ENCODE peak calls at places on chromosomes 2 and 18, in four cellular contexts. One of them, this sample, is unnamed.

GRCh38 chr18:50819027-50819726 is 639 bp downstream of the MRO start:
- DNase-seq in pancreas: peak
- DNase-seq in NB4: peak
- DNase-seq in sigmoid colon: peak
- DNase-seq in this sample: no peak

GRCh38 chr18:7872569-7872968 is 305.5 kb downstream of the PTPRM start:
- DNase-seq in pancreas: no peak
- DNase-seq in NB4: no peak
- DNase-seq in sigmoid colon: no peak
- DNase-seq in this sample: no peak

GRCh38 chr2:146068051-146068450 is 1548.1 kb upstream of the ZEB2 start:
- DNase-seq in pancreas: no peak
- DNase-seq in NB4: no peak
- DNase-seq in sigmoid colon: no peak
- DNase-seq in this sample: no peak

GRCh38 chr2:214019229-214019972 is 391.5 kb upstream of the VWC2L start:
- DNase-seq in pancreas: no peak
- DNase-seq in NB4: no peak
- DNase-seq in sigmoid colon: no peak
- DNase-seq in this sample: no peak

GRCh38 chr2:54577944-54578667 is 122.0 kb downstream of the SPTBN1 start:
- DNase-seq in pancreas: no peak
- DNase-seq in NB4: no peak
- DNase-seq in sigmoid colon: no peak
- DNase-seq in this sample: no peak

GRCh38 chr2:160228141-160228963 is 28.3 kb upstream of the ITGB6 start:
- DNase-seq in pancreas: no peak
- DNase-seq in NB4: no peak
- DNase-seq in sigmoid colon: no peak
- DNase-seq in this sample: no peak

GRCh38 chr2:126707941-126708340 is 52.0 kb downstream of the GYPC start:
- DNase-seq in pancreas: no peak
- DNase-seq in NB4: no peak
- DNase-seq in sigmoid colon: no peak
- DNase-seq in this sample: no peak

GRCh38 chr2:24957221-24957620 is 14.5 kb downstream of the DNAJC27 start:
- DNase-seq in pancreas: no peak
- DNase-seq in NB4: no peak
- DNase-seq in sigmoid colon: no peak
- DNase-seq in this sample: no peak

GRCh38 chr18:52311331-52311730 is 28.7 kb upstream of the DCC start:
- DNase-seq in pancreas: no peak
- DNase-seq in NB4: no peak
- DNase-seq in sigmoid colon: no peak
- DNase-seq in this sample: no peak

GRCh38 chr2:134362751-134363150 is 108.9 kb downstream of the MGAT5 start:
- DNase-seq in pancreas: no peak
- DNase-seq in NB4: no peak
- DNase-seq in sigmoid colon: no peak
- DNase-seq in this sample: no peak

GRCh38 chr2:237097911-237098702 is 12.4 kb downstream of the COPS8 start:
- DNase-seq in pancreas: no peak
- DNase-seq in NB4: no peak
- DNase-seq in sigmoid colon: no peak
- DNase-seq in this sample: no peak

GRCh38 chr18:14747513-14748474 is at the start of gene ANKRD30B:
- DNase-seq in pancreas: peak
- DNase-seq in NB4: no peak
- DNase-seq in sigmoid colon: no peak
- DNase-seq in this sample: peak

GRCh38 chr18:55587341-55588000 is 521 bp downstream of the TCF4 start:
- DNase-seq in pancreas: no peak
- DNase-seq in NB4: peak
- DNase-seq in sigmoid colon: no peak
- DNase-seq in this sample: no peak

GRCh38 chr2:6526093-6526824 is 339.4 kb downstream of the CMPK2 start:
- DNase-seq in pancreas: no peak
- DNase-seq in NB4: peak
- DNase-seq in sigmoid colon: no peak
- DNase-seq in this sample: no peak

GRCh38 chr18:23053756-23054457 is 81.4 kb upstream of the CABLES1 start:
- DNase-seq in pancreas: no peak
- DNase-seq in NB4: peak
- DNase-seq in sigmoid colon: no peak
- DNase-seq in this sample: no peak

GRCh38 chr18:46868171-46868921 is 49.0 kb downstream of the PIAS2 start:
- DNase-seq in pancreas: no peak
- DNase-seq in NB4: no peak
- DNase-seq in sigmoid colon: no peak
- DNase-seq in this sample: no peak

GRCh38 chr2:16210841-16211240 is 270.5 kb downstream of the MYCN start:
- DNase-seq in pancreas: no peak
- DNase-seq in NB4: no peak
- DNase-seq in sigmoid colon: no peak
- DNase-seq in this sample: no peak

GRCh38 chr18:31819106-31819924 is 58.6 kb upstream of the SLC25A52 start:
- DNase-seq in pancreas: no peak
- DNase-seq in NB4: peak
- DNase-seq in sigmoid colon: no peak
- DNase-seq in this sample: no peak

GRCh38 chr2:25341753-25342371 is at the start of gene DNMT3A:
- DNase-seq in pancreas: peak
- DNase-seq in NB4: peak
- DNase-seq in sigmoid colon: peak
- DNase-seq in this sample: no peak

GRCh38 chr2:60539177-60539576 is 14.3 kb downstream of the BCL11A start:
- DNase-seq in pancreas: no peak
- DNase-seq in NB4: no peak
- DNase-seq in sigmoid colon: no peak
- DNase-seq in this sample: no peak

GRCh38 chr2:60538136-60538535 is 15.3 kb downstream of the BCL11A start:
- DNase-seq in pancreas: no peak
- DNase-seq in NB4: no peak
- DNase-seq in sigmoid colon: no peak
- DNase-seq in this sample: no peak

GRCh38 chr2:60534034-60534393 is 19.4 kb downstream of the BCL11A start:
- DNase-seq in pancreas: no peak
- DNase-seq in NB4: no peak
- DNase-seq in sigmoid colon: no peak
- DNase-seq in this sample: no peak

GRCh38 chr2:60535392-60536312 is 17.8 kb downstream of the BCL11A start:
- DNase-seq in pancreas: no peak
- DNase-seq in NB4: no peak
- DNase-seq in sigmoid colon: no peak
- DNase-seq in this sample: no peak

DNA sequence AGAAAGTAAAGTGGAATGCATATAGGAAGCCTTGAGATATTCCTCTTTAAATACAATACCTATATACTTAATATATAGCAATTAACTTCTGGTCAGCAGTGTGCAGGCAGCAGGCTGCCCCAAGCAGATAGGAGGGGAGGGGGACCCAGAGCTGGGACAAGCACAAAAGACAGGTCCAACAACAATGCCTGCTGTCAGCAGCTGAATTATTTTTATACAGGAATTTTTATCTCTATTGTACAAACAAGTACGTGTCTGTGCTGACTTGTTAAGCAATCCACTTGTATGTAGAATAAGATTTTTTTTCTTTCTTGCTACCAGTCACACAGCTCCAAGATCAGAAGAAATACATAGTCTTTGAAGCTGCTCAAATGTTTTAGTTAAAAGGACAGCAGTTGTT is 16.7 kb downstream of the BCL11A start:
- DNase-seq in pancreas: no peak
- DNase-seq in NB4: no peak
- DNase-seq in sigmoid colon: no peak
- DNase-seq in this sample: no peak
- TF ChIP-seq CTCF in pancreas: no peak
- TF ChIP-seq CTCF in NB4: no peak
- TF ChIP-seq CTCF in sigmoid colon: no peak
- TF ChIP-seq CTCF in this sample: no peak

GRCh38 chr18:72530622-72531021 is 13.5 kb downstream of the CBLN2 start:
- DNase-seq in pancreas: no peak
- DNase-seq in NB4: no peak
- DNase-seq in sigmoid colon: no peak
- DNase-seq in this sample: no peak
- TF ChIP-seq CTCF in pancreas: no peak
- TF ChIP-seq CTCF in NB4: no peak
- TF ChIP-seq CTCF in sigmoid colon: no peak
- TF ChIP-seq CTCF in this sample: peak

DNA sequence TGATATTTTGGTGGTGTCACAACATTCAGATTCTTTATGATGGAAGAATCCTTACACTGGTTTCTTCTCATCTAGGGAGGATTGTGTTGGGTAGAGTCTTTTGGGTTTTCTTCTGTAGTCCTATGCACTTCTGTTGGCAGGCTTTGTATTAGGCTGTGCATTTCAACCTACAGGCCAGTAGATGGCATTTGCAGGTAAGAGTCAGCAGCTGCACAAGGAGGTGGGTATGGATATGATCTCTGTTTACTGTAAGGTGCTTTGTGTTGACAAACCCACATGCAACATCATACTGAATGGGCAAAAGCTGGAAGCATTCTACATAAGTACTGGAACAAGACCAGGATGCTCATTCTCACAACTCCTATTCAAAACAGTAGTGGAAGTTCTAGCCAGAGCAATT is 656.8 kb downstream of the METTL4 start:
- DNase-seq in pancreas: no peak
- DNase-seq in NB4: peak
- DNase-seq in sigmoid colon: no peak
- DNase-seq in this sample: no peak
- TF ChIP-seq CTCF in pancreas: no peak
- TF ChIP-seq CTCF in NB4: peak
- TF ChIP-seq CTCF in sigmoid colon: no peak
- TF ChIP-seq CTCF in this sample: peak

GRCh38 chr2:29322011-29322410 is 206.8 kb downstream of the CLIP4 start:
- DNase-seq in pancreas: no peak
- DNase-seq in NB4: no peak
- DNase-seq in sigmoid colon: no peak
- DNase-seq in this sample: no peak

GRCh38 chr2:29311458-29311857 is 196.2 kb downstream of the CLIP4 start:
- DNase-seq in pancreas: no peak
- DNase-seq in NB4: no peak
- DNase-seq in sigmoid colon: no peak
- DNase-seq in this sample: no peak

GRCh38 chr2:29317801-29318485 is 202.7 kb downstream of the CLIP4 start:
- DNase-seq in pancreas: no peak
- DNase-seq in NB4: peak
- DNase-seq in sigmoid colon: no peak
- DNase-seq in this sample: no peak

GRCh38 chr2:29314816-29315571 is 199.8 kb downstream of the CLIP4 start:
- DNase-seq in pancreas: no peak
- DNase-seq in NB4: peak
- DNase-seq in sigmoid colon: no peak
- DNase-seq in this sample: no peak

GRCh38 chr2:29317077-29317517 is 201.9 kb downstream of the CLIP4 start:
- DNase-seq in pancreas: no peak
- DNase-seq in NB4: peak
- DNase-seq in sigmoid colon: no peak
- DNase-seq in this sample: no peak
- TF ChIP-seq CTCF in pancreas: no peak
- TF ChIP-seq CTCF in NB4: no peak
- TF ChIP-seq CTCF in sigmoid colon: no peak
- TF ChIP-seq CTCF in this sample: no peak

GRCh38 chr2:3344897-3345296 is 32.7 kb downstream of the EIPR1 start:
- DNase-seq in pancreas: no peak
- DNase-seq in NB4: no peak
- DNase-seq in sigmoid colon: no peak
- DNase-seq in this sample: no peak

GRCh38 chr2:3349211-3349693 is 28.4 kb downstream of the EIPR1 start:
- DNase-seq in pancreas: no peak
- DNase-seq in NB4: no peak
- DNase-seq in sigmoid colon: no peak
- DNase-seq in this sample: no peak

GRCh38 chr2:3345621-3346020 is 32.0 kb downstream of the EIPR1 start:
- DNase-seq in pancreas: no peak
- DNase-seq in NB4: no peak
- DNase-seq in sigmoid colon: no peak
- DNase-seq in this sample: no peak

GRCh38 chr2:3343012-3343411 is 34.6 kb downstream of the EIPR1 start:
- DNase-seq in pancreas: no peak
- DNase-seq in NB4: no peak
- DNase-seq in sigmoid colon: no peak
- DNase-seq in this sample: no peak

DNA sequence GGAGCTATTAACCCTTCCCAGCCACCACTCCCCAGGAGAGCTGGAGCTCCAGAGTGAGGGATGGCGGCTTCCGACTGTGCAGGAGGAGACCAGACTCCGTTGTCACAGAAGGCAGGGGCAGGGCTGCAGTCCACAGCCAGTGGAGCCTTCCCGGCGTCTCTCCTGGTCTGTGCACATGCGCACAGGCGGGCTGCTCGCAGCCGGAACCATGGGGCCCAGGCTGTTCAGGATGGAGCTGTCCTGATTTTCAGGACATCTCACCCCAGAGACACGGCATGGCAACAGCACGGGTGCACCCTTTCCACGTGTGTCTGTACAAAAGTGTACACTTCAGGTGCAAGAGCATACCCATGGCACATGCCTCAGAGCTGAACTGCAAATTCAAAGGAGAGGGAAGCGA is 28.8 kb downstream of the EIPR1 start:
- DNase-seq in pancreas: no peak
- DNase-seq in NB4: no peak
- DNase-seq in sigmoid colon: no peak
- DNase-seq in this sample: no peak
- TF ChIP-seq CTCF in pancreas: no peak
- TF ChIP-seq CTCF in NB4: no peak
- TF ChIP-seq CTCF in sigmoid colon: no peak
- TF ChIP-seq CTCF in this sample: no peak

GRCh38 chr2:136319651-136320050 is 201.7 kb upstream of the CXCR4 start:
- DNase-seq in pancreas: no peak
- DNase-seq in NB4: no peak
- DNase-seq in sigmoid colon: no peak
- DNase-seq in this sample: no peak
- TF ChIP-seq CTCF in pancreas: no peak
- TF ChIP-seq CTCF in NB4: no peak
- TF ChIP-seq CTCF in sigmoid colon: no peak
- TF ChIP-seq CTCF in this sample: no peak

GRCh38 chr2:105373344-105373781 is 25.5 kb downstream of the FHL2 start:
- DNase-seq in pancreas: no peak
- DNase-seq in NB4: no peak
- DNase-seq in sigmoid colon: peak
- DNase-seq in this sample: peak

GRCh38 chr2:105373895-105374401 is 24.9 kb downstream of the FHL2 start:
- DNase-seq in pancreas: no peak
- DNase-seq in NB4: no peak
- DNase-seq in sigmoid colon: no peak
- DNase-seq in this sample: peak

GRCh38 chr2:105369777-105370690 is 28.8 kb downstream of the FHL2 start:
- DNase-seq in pancreas: peak
- DNase-seq in NB4: peak
- DNase-seq in sigmoid colon: peak
- DNase-seq in this sample: peak

GRCh38 chr2:105371156-105371555 is 27.7 kb downstream of the FHL2 start:
- DNase-seq in pancreas: no peak
- DNase-seq in NB4: no peak
- DNase-seq in sigmoid colon: no peak
- DNase-seq in this sample: peak

GRCh38 chr2:105371810-105372209 is 27.0 kb downstream of the FHL2 start:
- DNase-seq in pancreas: no peak
- DNase-seq in NB4: no peak
- DNase-seq in sigmoid colon: no peak
- DNase-seq in this sample: peak
- TF ChIP-seq CTCF in pancreas: no peak
- TF ChIP-seq CTCF in NB4: no peak
- TF ChIP-seq CTCF in sigmoid colon: no peak
- TF ChIP-seq CTCF in this sample: no peak